ENCODE peak calls at places on chromosomes 2 and 18, in eight cellular contexts. U is MM.1S, O is GM23248, X is GM23338, M is HCT116, R is hepatocyte, C is OCI-LY7, S is SK-N-SH. T is an unnamed sample.

GRCh38 chr2:110896226-110896625 is 163.9 kb downstream of the ACOXL start:
- DNase-seq in U (no peak), O (no peak), X (no peak), M (no peak), R (no peak), C (no peak), S (no peak), T (no peak)

GRCh38 chr2:1835581-1836201 is 91.4 kb upstream of the PXDN start:
- DNase-seq in U (no peak), O (peak), X (no peak), M (no peak), R (no peak), C (no peak), S (no peak), T (no peak)

GRCh38 chr18:79945118-79946042 is 6.1 kb downstream of the SLC66A2 start:
- DNase-seq in U (no peak), O (no peak), X (no peak), M (no peak), R (no peak), C (no peak), S (no peak), T (no peak)

GRCh38 chr2:158130832-158131473 is 29.3 kb downstream of the UPP2 start:
- DNase-seq in U (no peak), O (no peak), X (no peak), M (no peak), R (peak), C (no peak), S (no peak), T (no peak)

GRCh38 chr2:11833601-11834000 is 87.2 kb downstream of the LPIN1 start:
- DNase-seq in U (no peak), O (peak), X (no peak), M (no peak), R (no peak), C (peak), S (no peak), T (no peak)

GRCh38 chr2:100819365-100820345 is at the start of gene NPAS2:
- DNase-seq in U (no peak), O (peak), X (peak), M (no peak), R (peak), C (no peak), S (peak), T (peak)

GRCh38 chr2:24471662-24472061 is 19.4 kb upstream of the NCOA1 start:
- DNase-seq in U (no peak), O (peak), X (peak), M (no peak), R (no peak), C (no peak), S (no peak), T (no peak)

GRCh38 chr18:23340661-23341060 is 112.4 kb upstream of the RIOK3 start:
- DNase-seq in U (no peak), O (no peak), X (peak), M (no peak), R (peak), C (no peak), S (no peak), T (no peak)

GRCh38 chr2:57549642-57550102 is 496.9 kb upstream of the VRK2 start:
- DNase-seq in U (peak), O (peak), X (peak), M (peak), R (peak), C (peak), S (no peak), T (peak)

GRCh38 chr18:31217038-31217437 is 54.4 kb upstream of the DSC1 start:
- DNase-seq in U (no peak), O (no peak), X (no peak), M (no peak), R (no peak), C (no peak), S (no peak), T (peak)

GRCh38 chr2:34838408-34838807 is 1239.3 kb upstream of the FAM98A start:
- DNase-seq in U (no peak), O (no peak), X (no peak), M (no peak), R (no peak), C (no peak), S (no peak), T (no peak)

GRCh38 chr2:173090973-173091660 is 15.5 kb downstream of the MAP3K20 start:
- DNase-seq in U (no peak), O (peak), X (peak), M (no peak), R (no peak), C (no peak), S (no peak), T (no peak)

GRCh38 chr2:152175368-152176112 is at the start of gene STAM2:
- DNase-seq in U (peak), O (peak), X (peak), M (peak), R (peak), C (peak), S (peak), T (peak)

GRCh38 chr18:6009751-6010150 is 114.4 kb upstream of the TMEM200C start:
- DNase-seq in U (no peak), O (peak), X (no peak), M (no peak), R (no peak), C (no peak), S (no peak), T (no peak)

DNA sequence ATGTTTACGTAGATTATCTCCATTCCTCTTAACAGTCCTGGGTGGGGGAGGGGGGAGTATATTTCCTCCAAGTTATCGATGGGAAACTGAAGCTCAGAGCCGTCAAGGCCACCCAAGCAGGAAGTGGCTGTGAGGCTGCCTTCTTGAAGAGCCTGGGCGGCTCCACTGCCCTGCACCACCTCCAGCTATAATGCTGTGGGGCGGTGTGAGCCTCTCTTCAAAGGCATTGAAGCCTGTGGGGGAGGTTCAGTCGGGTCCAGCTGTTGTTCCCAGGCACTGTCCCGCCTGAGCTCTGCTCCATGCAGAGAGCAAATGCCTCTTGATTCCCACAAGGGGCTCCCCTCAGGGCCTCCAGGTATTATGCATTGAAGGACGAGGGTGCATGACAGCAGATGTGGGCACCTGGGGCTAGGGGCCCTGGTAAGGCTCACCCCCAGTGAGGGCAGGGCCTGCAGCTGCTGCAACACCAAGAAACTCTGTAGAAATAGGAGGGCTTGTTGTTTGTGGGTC is 29.5 kb upstream of the LAPTM4A start:
- DNase-seq in U (no peak), O (no peak), X (peak), M (no peak), R (no peak), C (no peak), S (no peak), T (peak)
- TF ChIP-seq EZH2phosphoT487 in U (no peak), O (no peak), X (no peak), M (no peak), R (no peak), C (no peak), S (no peak), T (no peak)

GRCh38 chr2:194603429-194603828 is 1053.6 kb upstream of the SLC39A10 start:
- DNase-seq in U (no peak), O (no peak), X (no peak), M (no peak), R (no peak), C (no peak), S (no peak), T (no peak)

DNA sequence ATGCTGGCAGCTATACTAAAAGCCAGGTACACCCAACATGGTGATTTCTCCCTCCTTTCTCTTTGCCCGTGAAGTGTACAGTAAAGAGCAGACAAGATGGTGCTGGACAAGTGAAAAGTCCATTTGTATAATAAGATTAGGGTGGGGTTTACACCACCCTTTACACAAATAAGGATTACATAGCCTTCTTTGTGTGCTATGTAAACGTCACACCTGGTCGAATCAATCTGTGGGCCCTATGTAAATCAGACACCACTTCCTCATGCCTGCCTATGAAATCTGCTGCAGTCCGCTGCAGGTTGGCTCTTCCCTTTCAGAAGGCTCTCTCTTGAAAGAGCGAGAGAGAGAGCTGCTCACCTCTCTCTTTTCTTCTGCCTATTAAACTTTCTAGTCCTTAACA is 1054.3 kb upstream of the SLC39A10 start:
- DNase-seq in U (no peak), O (no peak), X (no peak), M (no peak), R (no peak), C (no peak), S (no peak), T (no peak)
- H2AFZ ChIP-seq in U (no peak), O (no peak), X (peak), M (no peak), R (no peak), C (no peak), S (no peak), T (no peak)

DNA sequence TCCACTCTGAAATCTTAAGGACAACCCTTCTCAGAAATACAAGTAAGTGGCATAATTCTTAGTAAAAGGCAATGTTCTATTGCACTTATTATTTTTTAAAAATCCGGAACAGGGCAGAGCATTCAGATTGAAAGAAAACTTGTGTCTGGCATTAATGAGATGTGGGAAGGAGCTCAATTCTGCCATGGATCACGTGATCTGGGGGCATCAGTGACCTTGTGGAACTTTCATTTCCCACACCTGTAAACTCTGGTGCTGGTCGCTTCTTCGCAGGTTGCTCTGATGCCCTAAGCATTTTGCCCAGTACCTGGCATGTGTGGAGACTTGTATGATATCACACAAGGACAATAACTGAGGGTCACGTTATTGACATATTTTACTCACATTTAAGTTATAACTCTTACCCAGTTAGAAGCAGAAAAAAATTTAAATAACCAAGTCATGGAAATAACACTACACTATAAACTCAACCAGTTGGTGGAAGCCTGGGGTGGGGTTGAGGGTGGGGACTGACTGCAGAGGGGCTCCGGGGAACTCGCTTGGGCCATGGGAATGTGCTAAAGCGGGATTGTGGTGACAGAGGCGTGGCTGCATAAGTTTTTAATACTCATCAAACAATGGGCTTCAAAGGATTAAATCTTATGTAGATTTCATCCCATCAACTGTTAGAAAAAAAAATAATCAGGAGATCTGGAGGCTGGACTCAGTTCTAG is 36.6 kb downstream of the ST3GAL5 start:
- DNase-seq in U (no peak), O (no peak), X (no peak), M (no peak), R (no peak), C (no peak), S (no peak), T (no peak)
- H3K4me3 ChIP-seq in U (no peak), O (peak), X (no peak), M (no peak), R (no peak), C (no peak), S (no peak), T (no peak)

GRCh38 chr2:196980498-196980897 is 54.0 kb upstream of the PGAP1 start:
- DNase-seq in U (no peak), O (no peak), X (no peak), M (no peak), R (no peak), C (no peak), S (no peak), T (no peak)
- TF ChIP-seq EZH2phosphoT487 in U (no peak), O (no peak), X (no peak), M (no peak), R (no peak), C (no peak), S (no peak), T (no peak)

GRCh38 chr2:179884193-179884592 is 22.8 kb upstream of the ZNF385B start:
- DNase-seq in U (no peak), O (no peak), X (no peak), M (no peak), R (no peak), C (peak), S (no peak), T (no peak)
- H2AFZ ChIP-seq in U (no peak), O (no peak), X (peak), M (no peak), R (no peak), C (peak), S (no peak), T (peak)

GRCh38 chr18:43879350-43879749 is 602.1 kb upstream of the SYT4 start:
- DNase-seq in U (no peak), O (no peak), X (no peak), M (no peak), R (no peak), C (no peak), S (no peak), T (no peak)

GRCh38 chr18:43877922-43878321 is 600.6 kb upstream of the SYT4 start:
- DNase-seq in U (no peak), O (no peak), X (no peak), M (no peak), R (no peak), C (no peak), S (no peak), T (no peak)

GRCh38 chr18:43870626-43871025 is 593.3 kb upstream of the SYT4 start:
- DNase-seq in U (no peak), O (no peak), X (no peak), M (no peak), R (no peak), C (no peak), S (no peak), T (no peak)

GRCh38 chr18:43875496-43875895 is 598.2 kb upstream of the SYT4 start:
- DNase-seq in U (no peak), O (peak), X (no peak), M (no peak), R (peak), C (no peak), S (no peak), T (no peak)

GRCh38 chr18:43876286-43877082 is 599.2 kb upstream of the SYT4 start:
- DNase-seq in U (no peak), O (peak), X (no peak), M (no peak), R (peak), C (no peak), S (peak), T (no peak)
- H3K4me3 ChIP-seq in U (no peak), O (no peak), X (no peak), M (no peak), R (no peak), C (no peak), S (peak), T (no peak)

GRCh38 chr2:237628482-237629187 is 1.2 kb downstream of the LRRFIP1 start:
- DNase-seq in U (no peak), O (no peak), X (no peak), M (no peak), R (no peak), C (no peak), S (no peak), T (no peak)
- TF ChIP-seq EZH2phosphoT487 in U (no peak), O (no peak), X (no peak), M (no peak), R (no peak), C (no peak), S (no peak), T (no peak)

GRCh38 chr2:224085811-224086210 is 46.7 kb upstream of the SERPINE2 start:
- DNase-seq in U (no peak), O (peak), X (no peak), M (no peak), R (no peak), C (no peak), S (no peak), T (no peak)

GRCh38 chr2:224086226-224086911 is 47.3 kb upstream of the SERPINE2 start:
- DNase-seq in U (no peak), O (peak), X (no peak), M (peak), R (no peak), C (no peak), S (no peak), T (no peak)

GRCh38 chr2:224084266-224084892 is 45.3 kb upstream of the SERPINE2 start:
- DNase-seq in U (no peak), O (no peak), X (no peak), M (no peak), R (no peak), C (no peak), S (no peak), T (no peak)

GRCh38 chr2:224083631-224084030 is 44.5 kb upstream of the SERPINE2 start:
- DNase-seq in U (no peak), O (no peak), X (no peak), M (no peak), R (no peak), C (no peak), S (no peak), T (no peak)

GRCh38 chr2:224085246-224085645 is 46.2 kb upstream of the SERPINE2 start:
- DNase-seq in U (no peak), O (peak), X (no peak), M (peak), R (no peak), C (no peak), S (no peak), T (no peak)
- H2AFZ ChIP-seq in U (no peak), O (no peak), X (no peak), M (peak), R (no peak), C (no peak), S (peak), T (no peak)

GRCh38 chr2:60468390-60469085 is 84.9 kb downstream of the BCL11A start:
- DNase-seq in U (peak), O (peak), X (no peak), M (no peak), R (no peak), C (no peak), S (no peak), T (no peak)
- H3K4me3 ChIP-seq in U (no peak), O (no peak), X (no peak), M (no peak), R (no peak), C (no peak), S (no peak), T (no peak)

GRCh38 chr18:63168287-63168686 is 151.3 kb downstream of the BCL2 start:
- DNase-seq in U (no peak), O (no peak), X (no peak), M (no peak), R (no peak), C (no peak), S (no peak), T (no peak)
- TF ChIP-seq EZH2phosphoT487 in U (no peak), O (no peak), X (no peak), M (no peak), R (no peak), C (no peak), S (no peak), T (no peak)